ENCODE peak calls at places on chromosome 18, in five cellular contexts. J is endothelial cell of umbilical vein, V is omental fat pad, O is cardiac muscle cell, E is uterus. K is an unnamed sample.

GRCh38 chr18:42373584-42373983 is 418.6 kb downstream of the PIK3C3 start:
- DNase-seq in O (no peak), E (no peak), J (no peak), V (no peak), K (no peak)

GRCh38 chr18:48622911-48623431 is 84.1 kb downstream of the CTIF start:
- DNase-seq in O (no peak), E (no peak), J (no peak), V (no peak), K (no peak)

GRCh38 chr18:68152770-68153169 is 562.1 kb downstream of the TMX3 start:
- DNase-seq in V (no peak), O (no peak), J (no peak), E (no peak), K (peak; percentile 18)

GRCh38 chr18:76328145-76328544 is 166.9 kb downstream of the ZNF516 start:
- DNase-seq in J (no peak), E (no peak), V (no peak), O (no peak), K (peak; percentile 61)

GRCh38 chr18:69494841-69495240 is 94.2 kb downstream of the DOK6 start:
- DNase-seq in O (no peak), V (no peak), E (no peak), J (no peak), K (no peak)

GRCh38 chr18:58727776-58728500 is 56.7 kb downstream of the MALT1 start:
- DNase-seq in J (no peak), O (peak; percentile 21), V (no peak), E (no peak), K (no peak)

GRCh38 chr18:62420151-62420512 is 95.0 kb downstream of the TNFRSF11A start:
- DNase-seq in J (peak; percentile 66), E (no peak), V (no peak), O (peak; percentile 48), K (no peak)

GRCh38 chr18:25422230-25422629 is 70.3 kb upstream of the ZNF521 start:
- DNase-seq in V (no peak), E (no peak), J (no peak), O (no peak), K (no peak)

GRCh38 chr18:57916684-57917083 is 113.6 kb upstream of the ATP8B1 start:
- DNase-seq in V (no peak), J (no peak), O (no peak), E (no peak), K (no peak)

GRCh38 chr18:59921384-59921891 is 21.6 kb downstream of the PMAIP1 start:
- DNase-seq in O (no peak), J (no peak), E (no peak), V (no peak), K (no peak)

GRCh38 chr18:67932261-67932660 is 415.7 kb upstream of the DSEL start:
- DNase-seq in O (no peak), J (no peak), V (no peak), E (no peak), K (no peak)

GRCh38 chr18:36811430-36811829 is 17.4 kb downstream of the TPGS2 start:
- DNase-seq in V (no peak), J (no peak), E (no peak), O (peak; percentile 58), K (no peak)

GRCh38 chr18:34864836-34865497 is 154.9 kb downstream of the DTNA start:
- DNase-seq in V (no peak), O (no peak), E (no peak), J (no peak), K (no peak)

GRCh38 chr18:63604791-63605567 is 17.8 kb downstream of the SERPINB13 start:
- DNase-seq in V (no peak), O (no peak), J (no peak), E (no peak), K (no peak)

GRCh38 chr18:26551217-26551708 is 2.9 kb upstream of the KCTD1 start:
- DNase-seq in V (no peak), E (no peak), O (no peak), J (no peak), K (no peak)

GRCh38 chr18:36454848-36455458 is 157.4 kb downstream of the FHOD3 start:
- DNase-seq in E (no peak), V (no peak), O (no peak), J (no peak), K (no peak)

GRCh38 chr18:45342653-45343052 is 272.6 kb upstream of the SLC14A2 start:
- DNase-seq in V (no peak), J (no peak), E (no peak), O (no peak), K (no peak)

GRCh38 chr18:41416044-41416443 is 539.0 kb upstream of the PIK3C3 start:
- DNase-seq in O (no peak), E (no peak), J (no peak), V (no peak), K (no peak)

GRCh38 chr18:4333043-4333442 is 122.1 kb downstream of the DLGAP1 start:
- DNase-seq in V (no peak), O (no peak), E (no peak), J (no peak), K (peak; percentile 50)

GRCh38 chr18:76274470-76275289 is 220.4 kb downstream of the ZNF516 start:
- DNase-seq in J (no peak), E (no peak), V (no peak), O (no peak), K (peak; percentile 68)

GRCh38 chr18:70288851-70289328 is at the start of gene SOCS6:
- DNase-seq in E (peak; percentile 51), V (no peak), O (peak; percentile 82), J (peak; percentile 60), K (peak; percentile 75)

GRCh38 chr18:59233017-59233410 is 13.1 kb downstream of the GRP start:
- DNase-seq in V (no peak), J (no peak), E (no peak), O (no peak), K (no peak)

GRCh38 chr18:55109818-55110414 is 150.7 kb upstream of the CCDC68 start:
- DNase-seq in J (peak; percentile 6), E (no peak), V (no peak), O (no peak), K (no peak)

GRCh38 chr18:46609048-46609447 is 48.0 kb downstream of the LOXHD1 start:
- DNase-seq in O (no peak), E (no peak), J (no peak), V (no peak), K (no peak)

GRCh38 chr18:13375302-13376255 is 157.0 kb downstream of the LDLRAD4 start:
- DNase-seq in E (peak; percentile 81), V (peak; percentile 61), J (peak; percentile 97), O (peak; percentile 88), K (no peak)

GRCh38 chr18:62529597-62529996 is 6.8 kb downstream of the ZCCHC2 start:
- DNase-seq in E (no peak), V (no peak), O (no peak), J (no peak), K (no peak)

GRCh38 chr18:1914489-1914888 is 656.8 kb downstream of the METTL4 start:
- DNase-seq in V (no peak), J (no peak), E (no peak), O (peak; percentile 28), K (no peak)

GRCh38 chr18:61606759-61607158 is 273.5 kb downstream of the CDH20 start:
- DNase-seq in O (peak; percentile 96), J (peak; percentile 98), E (peak; percentile 66), V (peak; percentile 41), K (no peak)

GRCh38 chr18:58038063-58038462 is 6.0 kb upstream of the NEDD4L start:
- DNase-seq in O (no peak), J (no peak), E (no peak), V (no peak), K (no peak)

GRCh38 chr18:25275414-25276001 is 76.5 kb downstream of the ZNF521 start:
- DNase-seq in O (no peak), V (no peak), J (peak; percentile 94), E (no peak), K (no peak)

GRCh38 chr18:73880387-73880786 is 267.2 kb downstream of the FBXO15 start:
- DNase-seq in J (no peak), E (no peak), V (no peak), O (peak; percentile 21), K (no peak)

GRCh38 chr18:73879771-73880170 is 267.9 kb downstream of the FBXO15 start:
- DNase-seq in V (no peak), E (no peak), O (peak; percentile 58), J (no peak), K (no peak)

GRCh38 chr18:73884868-73885267 is 262.8 kb downstream of the FBXO15 start:
- DNase-seq in J (no peak), V (no peak), E (no peak), O (no peak), K (no peak)

GRCh38 chr18:73881396-73881795 is 266.2 kb downstream of the FBXO15 start:
- DNase-seq in O (peak; percentile 34), V (no peak), E (no peak), J (no peak), K (no peak)

DNA sequence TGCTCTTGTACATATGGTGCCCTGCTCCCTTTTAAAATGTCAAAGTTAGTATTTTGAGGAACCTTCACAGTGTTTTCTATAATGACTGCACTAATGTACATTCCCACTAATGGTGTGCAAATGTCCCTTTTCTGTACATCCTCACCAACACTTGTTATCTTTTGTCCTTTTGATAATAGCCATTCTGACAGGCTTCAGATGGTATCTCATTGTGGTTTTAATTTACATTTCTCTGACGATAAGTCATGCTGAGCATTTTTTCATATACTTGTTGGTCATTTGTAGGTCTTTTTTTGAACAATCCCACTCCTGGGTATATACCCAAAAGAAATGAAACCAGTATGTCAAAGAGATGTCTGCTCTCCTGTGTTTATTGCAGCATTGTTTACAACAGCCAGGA is 268.3 kb downstream of the FBXO15 start:
- DNase-seq in E (no peak), O (no peak), J (no peak), V (no peak), K (no peak)
- TF ChIP-seq CTCF in E (no peak), O (no peak), J (no peak), V (no peak), K (no peak)

DNA sequence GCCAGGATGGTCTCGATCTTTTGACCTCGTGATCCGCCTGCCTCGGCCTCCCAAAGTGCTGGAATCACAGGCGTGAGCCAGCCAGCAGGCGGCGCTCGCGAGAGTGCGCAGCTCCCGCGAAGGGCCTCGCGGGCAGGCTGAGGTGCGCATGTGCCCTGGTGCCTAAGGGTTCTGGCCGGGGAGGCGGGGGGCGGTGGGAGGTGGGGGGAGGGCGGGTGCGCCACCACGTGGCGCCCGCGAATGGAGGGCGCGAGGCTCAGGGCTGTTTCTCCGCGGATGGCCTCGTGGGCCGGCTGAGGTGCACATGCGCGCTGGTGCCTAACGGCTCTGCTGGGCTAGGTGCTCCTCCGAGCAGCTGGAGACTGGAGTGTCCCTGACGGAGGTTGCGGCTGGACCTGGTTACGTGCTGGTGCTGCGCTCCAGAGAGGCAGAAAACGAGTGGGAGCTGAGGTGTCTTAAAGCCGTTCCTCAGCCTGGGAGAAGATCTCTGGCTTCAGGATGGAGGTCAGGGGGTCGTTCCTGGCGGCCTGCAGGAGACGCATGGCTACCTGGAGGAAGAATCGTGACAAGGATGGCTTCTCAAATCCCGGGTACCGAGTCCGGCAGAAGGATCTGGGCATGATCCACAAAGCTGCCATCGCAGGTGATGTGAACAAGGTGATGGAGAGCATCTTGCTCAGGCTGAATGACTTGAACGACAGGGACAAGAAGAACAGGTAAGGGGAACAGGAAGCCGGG is at the start of gene ANKRD62:
- DNase-seq in V (no peak), E (no peak), O (no peak), J (no peak), K (no peak)
- TF ChIP-seq CTCF in V (no peak), E (no peak), O (no peak), J (no peak), K (no peak)

GRCh38 chr18:79379251-79379905 is 16.4 kb upstream of the NFATC1 start:
- DNase-seq in E (no peak), J (no peak), V (no peak), O (no peak), K (no peak)
- TF ChIP-seq CTCF in E (no peak), J (no peak), V (no peak), O (no peak), K (peak; percentile 29)

GRCh38 chr18:77423468-77423867 is 173.8 kb downstream of the GALR1 start:
- DNase-seq in E (no peak), V (no peak), O (no peak), J (no peak), K (no peak)

GRCh38 chr18:77422974-77423373 is 173.3 kb downstream of the GALR1 start:
- DNase-seq in O (no peak), J (no peak), V (no peak), E (no peak), K (no peak)
- TF ChIP-seq CTCF in O (no peak), J (no peak), V (no peak), E (no peak), K (peak; percentile 47)